ENCODE peak calls at places on chromosomes 12 and 14, in ten cellular contexts. W is activated gamma-delta T cell treated with anti-CD3 and anti-CD28 coated beads, Interleukin-2, amount 50 U/mL, for 16 hours; N is activated naive CD8-positive, alpha-beta T cell treated with anti-CD3 and anti-CD28 coated beads, Interleukin-2, amount 50 U/mL, for 24 hours; D is endothelial cell; V is KBM-7; B is non-pigmented ciliary epithelial cell; H is NCI-H345; X is GM20000; M is activated T-cell treated with anti-CD3 and anti-CD28 coated beads, Interleukin-2, amount 50 U/mL, for 1 hour; I is tibial artery. C is an unnamed sample.

GRCh38 chr14:67579636-67580035 is 20.4 kb downstream of the PIGH start:
- DNase-seq in M (no peak), H (no peak), X (no peak), I (peak; percentile 55), W (no peak), B (no peak), V (no peak), N (no peak), D (no peak), C (no peak)

GRCh38 chr12:40435251-40435650 is 210.5 kb downstream of the LRRK2 start:
- DNase-seq in W (no peak), M (no peak), N (no peak), B (no peak), H (no peak), D (no peak), V (no peak), X (no peak), I (no peak), C (no peak)

GRCh38 chr12:63362801-63363200 is 211.8 kb upstream of the AVPR1A start:
- DNase-seq in M (no peak), W (no peak), X (no peak), B (peak; percentile 17), H (no peak), V (no peak), N (no peak), D (no peak), I (no peak), C (no peak)

GRCh38 chr12:82838827-82839226 is 152.1 kb downstream of the TMTC2 start:
- DNase-seq in W (no peak), I (no peak), H (no peak), X (no peak), V (no peak), B (no peak), M (no peak), D (no peak), N (no peak), C (no peak)

GRCh38 chr12:38053655-38054464 is 262.7 kb upstream of the ALG10B start:
- DNase-seq in D (no peak), X (no peak), I (no peak), V (peak; percentile 79), N (no peak), B (no peak), M (no peak), W (no peak), H (no peak), C (peak; percentile 64)

GRCh38 chr12:76041406-76041805 is 9.8 kb upstream of the PHLDA1 start:
- DNase-seq in N (no peak), I (no peak), X (no peak), H (peak; percentile 68), D (no peak), W (no peak), V (no peak), B (no peak), M (no peak), C (no peak)

GRCh38 chr12:90858261-90858660 is 96.7 kb downstream of the CCER1 start:
- DNase-seq in H (peak; percentile 81), W (no peak), M (no peak), B (no peak), N (no peak), V (no peak), D (no peak), I (no peak), X (no peak), C (no peak)

GRCh38 chr12:117400912-117401311 is 39.5 kb upstream of the NOS1 start:
- DNase-seq in M (no peak), X (no peak), B (no peak), H (no peak), N (no peak), I (no peak), W (no peak), V (no peak), D (no peak), C (no peak)

GRCh38 chr12:46360908-46361666 is 11.5 kb downstream of the SLC38A2 start:
- DNase-seq in M (no peak), X (no peak), H (no peak), W (no peak), V (no peak), N (no peak), D (no peak), B (no peak), I (no peak), C (no peak)

GRCh38 chr12:15472036-15472435 is 149.7 kb downstream of the PTPRO start:
- DNase-seq in I (no peak), M (no peak), H (no peak), D (no peak), N (no peak), X (no peak), B (no peak), V (no peak), W (no peak), C (no peak)

GRCh38 chr14:71338153-71338552 is 430.9 kb downstream of the PCNX1 start:
- DNase-seq in W (no peak), V (no peak), X (no peak), N (no peak), H (no peak), B (no peak), D (no peak), I (no peak), M (no peak), C (no peak)

GRCh38 chr12:106078358-106079025 is 60.3 kb downstream of the NUAK1 start:
- DNase-seq in N (no peak), H (no peak), V (no peak), X (no peak), M (no peak), B (no peak), D (no peak), W (no peak), I (peak; percentile 82), C (no peak)

GRCh38 chr12:117347588-117347987 is 13.8 kb downstream of the NOS1 start:
- DNase-seq in H (no peak), X (no peak), N (no peak), V (no peak), B (no peak), W (no peak), D (no peak), I (peak; percentile 17), M (no peak), C (no peak)

GRCh38 chr12:13843841-13844240 is 137.6 kb downstream of the GRIN2B start:
- DNase-seq in N (no peak), I (no peak), H (no peak), X (no peak), M (no peak), B (no peak), D (no peak), W (no peak), V (no peak), C (no peak)

GRCh38 chr12:130835011-130835410 is 4.0 kb downstream of the STX2 start:
- DNase-seq in B (no peak), W (no peak), H (no peak), D (no peak), I (no peak), V (peak; percentile 46), N (no peak), M (no peak), X (no peak), C (no peak)

GRCh38 chr12:67804168-67804567 is 155.6 kb downstream of the DYRK2 start:
- DNase-seq in V (no peak), M (no peak), H (no peak), W (peak; percentile 16), N (peak; percentile 38), X (no peak), B (no peak), D (no peak), I (no peak), C (no peak)

GRCh38 chr12:107131832-107132616 is 38.7 kb upstream of the CRY1 start:
- DNase-seq in X (peak; percentile 56), B (no peak), H (peak; percentile 89), V (peak; percentile 58), W (no peak), I (no peak), M (peak; percentile 26), D (peak; percentile 46), N (no peak), C (peak; percentile 34)

GRCh38 chr12:94244165-94245133 is 96.1 kb downstream of the PLXNC1 start:
- DNase-seq in W (peak; percentile 28), H (no peak), N (peak; percentile 70), B (no peak), M (peak; percentile 27), I (no peak), X (peak; percentile 52), V (peak; percentile 96), D (no peak), C (no peak)

C was measured in WERI-Rb-1.